ENCODE peak calls at places on chromosomes 11 and 22, in eight cellular contexts. T is testis; L is CD8-positive, alpha-beta T cell; E is adrenal gland; A is upper lobe of right lung; F is CD4-positive, alpha-beta memory T cell; R is HepG2; W is prostate gland. U is an unnamed sample. For H3K4me1, the result is how much of the 10 kb centered on the place peaks cover.

GRCh38 chr11:19498986-19499669 is 213.5 kb upstream of the NAV2 start:
- DNase-seq in T (no peak), W (no peak), F (no peak), A (no peak), E (no peak), R (no peak), L (no peak), U (no peak)

GRCh38 chr11:65615950-65616574 is 486 bp downstream of the PCNX3 start:
- DNase-seq in W (no peak), L (no peak), F (no peak), E (no peak), A (no peak), R (peak), T (peak), U (peak)

GRCh38 chr22:36211237-36211881 is 9.8 kb upstream of the APOL4 start:
- DNase-seq in L (no peak), F (no peak), R (no peak), E (no peak), W (no peak), T (peak), A (no peak), U (no peak)

GRCh38 chr11:284081-285020 is 4.6 kb upstream of the PGGHG start:
- DNase-seq in A (peak), W (no peak), R (no peak), L (no peak), T (peak), F (no peak), E (no peak), U (no peak)

GRCh38 chr11:45148276-45148675 is 1.8 kb downstream of the PRDM11 start:
- DNase-seq in E (no peak), R (no peak), T (peak), A (no peak), L (no peak), W (peak), F (no peak), U (no peak)

GRCh38 chr11:93567406-93567819 is 24.2 kb upstream of the SMCO4 start:
- DNase-seq in L (no peak), W (peak), E (peak), R (no peak), A (no peak), T (peak), F (no peak), U (no peak)

GRCh38 chr22:28051091-28051786 is 132.2 kb upstream of the PITPNB start:
- DNase-seq in T (no peak), F (no peak), A (no peak), L (no peak), R (no peak), W (no peak), E (no peak), U (no peak)

GRCh38 chr11:6405039-6405667 is 13.7 kb downstream of the APBB1 start:
- DNase-seq in A (no peak), T (no peak), L (no peak), W (no peak), E (no peak), R (no peak), F (no peak), U (no peak)

GRCh38 chr11:1075341-1075911 is 752 bp downstream of the MUC2 start:
- DNase-seq in F (no peak), E (peak), A (peak), T (no peak), L (no peak), R (no peak), W (no peak), U (peak)

GRCh38 chr11:61917357-61918109 is at the start of gene RAB3IL1:
- DNase-seq in F (no peak), W (no peak), R (no peak), E (peak), T (peak), A (peak), L (no peak), U (peak)

GRCh38 chr11:28400236-28401100 is 292.3 kb downstream of the METTL15 start:
- DNase-seq in L (no peak), T (no peak), R (peak), A (no peak), W (no peak), E (no peak), F (no peak), U (no peak)

GRCh38 chr11:103110406-103110805 is 1.2 kb downstream of the DYNC2H1 start:
- DNase-seq in T (no peak), A (no peak), L (no peak), W (no peak), R (no peak), E (no peak), F (no peak), U (no peak)

GRCh38 chr22:28799125-28799833 is 1.1 kb downstream of the XBP1 start:
- DNase-seq in A (no peak), R (peak), L (no peak), T (peak), E (peak), F (no peak), W (peak), U (peak)

GRCh38 chr11:32432565-32433248 is 2.6 kb downstream of the WT1 start:
- DNase-seq in L (no peak), E (no peak), W (no peak), T (peak), A (no peak), R (no peak), F (no peak), U (no peak)

GRCh38 chr11:109970516-109971183 is 122.5 kb upstream of the ZC3H12C start:
- DNase-seq in T (no peak), L (no peak), W (no peak), E (no peak), A (no peak), F (no peak), R (no peak), U (no peak)

GRCh38 chr11:72771507-72771906 is 19.3 kb upstream of the ARAP1 start:
- DNase-seq in L (no peak), A (no peak), E (peak), W (no peak), T (no peak), F (no peak), R (no peak), U (no peak)

GRCh38 chr22:20179455-20180244 is 28.8 kb upstream of the CCDC188 start:
- DNase-seq in R (no peak), A (no peak), T (no peak), F (no peak), E (no peak), W (no peak), L (no peak), U (no peak)
- H3K4me1 ChIP-seq in R (under half), A (under half), T (under half), F (under half), E (under half), W (under half), L (under half), U (under half)

GRCh38 chr11:36408476-36409136 is 101.5 kb downstream of the TRAF6 start:
- DNase-seq in L (no peak), A (no peak), T (no peak), F (no peak), R (no peak), E (no peak), W (no peak), U (no peak)
- H3K4me1 ChIP-seq in L (under half), A (under half), T (under half), F (half or more), R (under half), E (under half), W (under half), U (under half)

GRCh38 chr11:2305862-2306823 is 4.3 kb downstream of the TSPAN32 start:
- DNase-seq in A (peak), E (peak), T (peak), L (no peak), R (no peak), W (no peak), F (peak), U (no peak)

GRCh38 chr11:2308713-2309112 is 6.9 kb downstream of the TSPAN32 start:
- DNase-seq in W (no peak), L (no peak), T (no peak), A (no peak), R (no peak), F (no peak), E (no peak), U (no peak)

GRCh38 chr11:2305140-2305861 is 3.5 kb downstream of the TSPAN32 start:
- DNase-seq in R (peak), L (peak), W (peak), A (peak), E (peak), F (peak), T (peak), U (peak)

GRCh38 chr11:2307733-2308331 is 6.0 kb downstream of the TSPAN32 start:
- DNase-seq in W (no peak), T (no peak), L (no peak), F (no peak), R (no peak), A (no peak), E (no peak), U (no peak)

GRCh38 chr11:2306971-2307732 is 5.3 kb downstream of the TSPAN32 start:
- DNase-seq in R (no peak), F (no peak), W (no peak), T (no peak), L (no peak), E (no peak), A (peak), U (no peak)
- H3K4me1 ChIP-seq in R (under half), F (half or more), W (under half), T (under half), L (half or more), E (under half), A (under half), U (under half)

GRCh38 chr22:48646216-48646925 is 1181.3 kb downstream of the BRD1 start:
- DNase-seq in L (no peak), W (no peak), E (no peak), A (no peak), F (no peak), T (no peak), R (no peak), U (no peak)

GRCh38 chr22:48645766-48646165 is 1181.9 kb downstream of the BRD1 start:
- DNase-seq in W (no peak), A (no peak), R (no peak), F (no peak), T (no peak), L (no peak), E (no peak), U (no peak)

GRCh38 chr22:48647606-48648515 is 1179.8 kb downstream of the BRD1 start:
- DNase-seq in W (no peak), L (no peak), T (no peak), A (no peak), E (no peak), R (no peak), F (no peak), U (no peak)

GRCh38 chr22:48649031-48649430 is 1178.6 kb downstream of the BRD1 start:
- DNase-seq in E (no peak), T (no peak), R (no peak), A (no peak), F (no peak), W (no peak), L (no peak), U (no peak)

DNA sequence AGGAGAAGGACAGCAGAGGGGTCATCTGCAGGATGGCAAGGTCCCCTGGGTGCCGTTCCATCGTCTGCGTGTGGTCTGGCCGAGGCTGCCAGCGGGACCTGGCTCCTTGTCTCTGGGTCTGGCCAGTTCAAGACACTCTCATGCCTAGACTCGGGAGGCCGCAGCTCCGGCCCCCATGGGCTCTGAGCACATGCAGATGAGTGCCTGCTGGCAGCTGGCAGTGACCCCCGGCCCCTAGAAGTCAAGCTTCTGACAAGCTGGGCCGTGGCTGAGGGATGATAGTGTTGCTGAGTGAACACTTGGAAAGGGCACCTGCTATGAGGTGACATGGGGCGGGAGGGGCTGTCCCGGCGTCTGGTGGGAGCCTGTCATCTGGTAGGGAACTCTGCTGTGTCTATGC is 1180.6 kb downstream of the BRD1 start:
- DNase-seq in E (no peak), F (no peak), W (no peak), L (no peak), T (no peak), A (no peak), R (no peak), U (no peak)
- H3K4me1 ChIP-seq in E (under half), F (under half), W (under half), L (under half), T (under half), A (under half), R (under half), U (under half)

GRCh38 chr22:45688606-45689080 is 17.0 kb downstream of the ATXN10 start:
- DNase-seq in R (no peak), W (peak), A (no peak), L (no peak), F (no peak), T (no peak), E (no peak), U (peak)
- H3K4me1 ChIP-seq in R (under half), W (under half), A (half or more), L (under half), F (under half), T (under half), E (under half), U (under half)

DNA sequence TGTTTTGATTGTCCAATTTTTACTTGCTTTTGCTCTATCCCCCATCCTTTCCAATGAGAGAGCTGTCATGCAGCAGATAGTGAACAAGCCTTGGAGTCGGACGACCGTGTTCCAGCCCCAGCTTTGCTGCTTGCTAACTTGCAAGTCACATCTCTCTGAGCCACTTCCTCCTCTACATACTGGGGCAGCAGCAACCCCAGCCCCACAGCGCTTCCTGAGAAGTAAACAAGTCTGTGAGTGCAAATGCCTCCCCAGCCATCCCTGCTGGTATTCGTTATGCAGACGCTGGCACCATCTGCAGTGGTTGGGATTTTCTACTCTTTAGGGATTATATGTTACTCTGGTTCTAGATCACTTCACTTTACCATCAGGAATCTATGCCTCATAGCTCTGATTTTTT is 35.0 kb downstream of the TPBGL start:
- DNase-seq in F (peak), R (no peak), W (no peak), T (peak), E (no peak), L (peak), A (peak), U (no peak)
- H3K4me1 ChIP-seq in F (half or more), R (under half), W (under half), T (under half), E (under half), L (half or more), A (under half), U (under half)

GRCh38 chr11:111362887-111363411 is 16.1 kb downstream of the POU2AF1 start:
- DNase-seq in E (no peak), A (peak), W (peak), F (no peak), L (no peak), R (no peak), T (no peak), U (no peak)
- H3K4me1 ChIP-seq in E (under half), A (under half), W (under half), F (under half), L (under half), R (half or more), T (under half), U (half or more)

DNA sequence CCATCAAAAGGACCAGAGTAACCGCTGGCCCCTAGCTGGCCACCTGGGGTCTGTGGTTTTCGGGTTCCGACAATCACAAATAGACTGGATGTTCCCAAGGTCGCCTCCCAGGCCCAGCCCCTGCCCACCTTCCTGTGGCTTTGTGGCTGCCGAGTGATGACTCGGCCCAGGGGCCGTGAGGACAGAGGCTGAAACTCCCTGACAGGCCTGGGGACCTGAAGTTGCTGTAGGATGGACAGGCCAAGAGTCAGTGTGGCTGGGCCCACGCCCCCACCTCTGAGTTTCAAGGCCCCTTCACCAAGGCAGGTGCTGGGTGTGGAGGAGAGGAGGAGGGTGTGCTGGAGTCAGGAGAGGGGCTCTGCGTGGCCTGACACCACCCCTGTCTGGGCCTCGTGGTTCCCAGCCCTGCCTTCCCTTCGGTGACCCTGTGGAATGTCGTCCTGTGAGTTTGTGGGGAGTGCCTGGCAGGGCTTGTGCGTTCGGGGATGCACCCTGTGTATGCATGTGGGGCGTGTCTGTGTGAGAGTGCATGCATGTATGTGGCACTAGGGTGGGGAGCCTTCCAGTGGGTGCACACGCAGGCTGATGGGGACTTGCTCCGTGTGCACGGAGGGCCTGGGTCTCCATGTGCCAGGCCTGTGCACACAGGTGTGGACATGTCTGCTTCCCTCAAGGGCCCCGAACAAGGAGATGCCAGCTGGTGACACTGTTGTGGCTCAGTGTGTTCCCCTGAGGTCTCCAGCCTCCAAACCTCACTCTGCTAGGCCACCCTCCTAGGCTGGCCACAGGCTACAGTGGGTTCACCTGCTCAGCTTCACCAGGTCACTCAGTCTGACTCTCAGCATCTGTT is 8.4 kb upstream of the MGAT3 start:
- DNase-seq in F (no peak), E (no peak), L (no peak), T (no peak), A (no peak), R (no peak), W (peak), U (peak)
- H3K4me1 ChIP-seq in F (under half), E (under half), L (under half), T (under half), A (under half), R (under half), W (under half), U (under half)